ENCODE peak calls at places on chromosomes 13 and 19, in eight cellular contexts. C is AG10803, J is heart left ventricle, P is OCI-LY7, E is HFF-Myc, Z is sigmoid colon, G is lower leg skin, W is upper lobe of right lung. O is an unnamed sample.

GRCh38 chr19:46791944-46792343 is 3.5 kb upstream of the SLC1A5 start:
- DNase-seq in C (no peak), Z (no peak), P (no peak), E (no peak), W (no peak), G (no peak), J (no peak), O (no peak)

GRCh38 chr13:40170982-40171381 is 495.5 kb downstream of the FOXO1 start:
- DNase-seq in E (no peak), P (no peak), G (no peak), J (no peak), W (no peak), Z (no peak), C (no peak), O (no peak)

GRCh38 chr19:2549701-2550191 is 73.8 kb downstream of the GADD45B start:
- DNase-seq in C (peak), J (peak), Z (peak), W (peak), G (peak), P (no peak), E (no peak), O (peak)

GRCh38 chr13:60427285-60427684 is 30.3 kb downstream of the TDRD3 start:
- DNase-seq in P (no peak), W (no peak), C (no peak), J (no peak), G (no peak), Z (no peak), E (no peak), O (no peak)

GRCh38 chr13:42272115-42272756 is at the start of gene AKAP11:
- DNase-seq in P (peak), W (peak), Z (peak), J (peak), E (no peak), G (peak), C (peak), O (peak)

GRCh38 chr13:88623150-88623549 is 952.0 kb downstream of the SLITRK5 start:
- DNase-seq in C (no peak), G (no peak), W (no peak), Z (no peak), P (no peak), J (no peak), E (no peak), O (no peak)

GRCh38 chr13:67048084-67048792 is 181.9 kb downstream of the PCDH9 start:
- DNase-seq in G (no peak), Z (no peak), C (peak), W (no peak), E (peak), P (peak), J (no peak), O (peak)

GRCh38 chr19:51029718-51030117 is 3.3 kb upstream of the KLK11 start:
- DNase-seq in J (no peak), E (no peak), G (no peak), Z (peak), P (peak), C (no peak), W (no peak), O (no peak)

GRCh38 chr19:42030605-42031004 is 36.6 kb upstream of the ATP1A3 start:
- DNase-seq in J (no peak), G (no peak), W (no peak), Z (no peak), P (no peak), E (no peak), C (no peak), O (no peak)

GRCh38 chr13:70394149-70394548 is 285.9 kb upstream of the KLHL1 start:
- DNase-seq in J (no peak), G (no peak), W (no peak), C (no peak), Z (no peak), E (no peak), P (no peak), O (no peak)

GRCh38 chr13:101289764-101290163 is 126.5 kb downstream of the NALCN start:
- DNase-seq in P (peak), E (no peak), C (peak), W (no peak), G (no peak), Z (no peak), J (peak), O (no peak)

GRCh38 chr13:49585220-49586157 is at the start of gene RCBTB1:
- DNase-seq in Z (peak), E (no peak), J (peak), P (peak), W (peak), G (peak), C (peak), O (no peak)

GRCh38 chr13:85347251-85347650 is 452.0 kb downstream of the SLITRK6 start:
- DNase-seq in Z (no peak), J (no peak), P (no peak), W (no peak), G (no peak), C (no peak), E (no peak), O (no peak)

GRCh38 chr19:46786236-46787039 is 2.0 kb downstream of the SLC1A5 start:
- DNase-seq in W (peak), G (peak), J (peak), Z (peak), P (peak), C (peak), E (no peak), O (peak)

GRCh38 chr19:1325568-1326294 is 40.1 kb downstream of the EFNA2 start:
- DNase-seq in J (no peak), C (no peak), G (no peak), W (no peak), Z (no peak), E (no peak), P (no peak), O (no peak)

GRCh38 chr19:1324249-1324791 is 38.6 kb downstream of the EFNA2 start:
- DNase-seq in Z (no peak), C (no peak), W (no peak), P (no peak), G (no peak), E (no peak), J (no peak), O (no peak)

GRCh38 chr19:1322198-1322981 is 36.7 kb downstream of the EFNA2 start:
- DNase-seq in W (no peak), Z (no peak), J (no peak), C (no peak), G (no peak), E (no peak), P (no peak), O (no peak)

GRCh38 chr19:1327125-1327524 is 41.5 kb downstream of the EFNA2 start:
- DNase-seq in J (no peak), C (no peak), G (no peak), W (no peak), P (peak), E (no peak), Z (no peak), O (no peak)

GRCh38 chr19:1324792-1325567 is 39.3 kb downstream of the EFNA2 start:
- DNase-seq in P (no peak), W (no peak), C (peak), J (peak), Z (peak), G (peak), E (peak), O (peak)
- H3K4me3 ChIP-seq in P (no peak), W (peak), C (peak), J (peak), Z (peak), G (no peak), E (peak), O (peak)

DNA sequence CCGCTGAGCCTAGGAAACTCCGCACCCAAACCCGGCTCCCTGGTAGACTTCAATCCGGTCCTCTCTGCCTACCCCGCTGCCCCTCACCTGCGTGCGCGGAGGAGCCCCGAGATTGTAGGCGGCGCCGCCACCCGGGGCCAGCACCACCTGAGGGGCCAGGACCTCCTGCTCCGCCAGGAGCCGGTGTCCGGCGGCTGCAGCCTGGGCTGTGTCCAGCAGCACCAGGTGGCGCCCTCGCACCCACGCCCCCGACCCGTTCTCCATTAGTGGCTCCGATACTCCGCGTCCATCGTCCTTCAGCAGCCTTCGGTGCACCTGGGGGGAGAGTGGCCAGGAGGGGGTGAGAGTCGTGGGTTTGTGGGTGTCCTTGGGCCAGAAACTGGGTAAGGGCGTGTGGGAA is 18.5 kb downstream of the MAN2B1 start:
- DNase-seq in W (no peak), G (no peak), E (no peak), J (no peak), Z (no peak), C (no peak), P (no peak), O (no peak)
- H3K4me3 ChIP-seq in W (peak), G (no peak), E (no peak), J (peak), Z (peak), C (no peak), P (no peak), O (peak)

DNA sequence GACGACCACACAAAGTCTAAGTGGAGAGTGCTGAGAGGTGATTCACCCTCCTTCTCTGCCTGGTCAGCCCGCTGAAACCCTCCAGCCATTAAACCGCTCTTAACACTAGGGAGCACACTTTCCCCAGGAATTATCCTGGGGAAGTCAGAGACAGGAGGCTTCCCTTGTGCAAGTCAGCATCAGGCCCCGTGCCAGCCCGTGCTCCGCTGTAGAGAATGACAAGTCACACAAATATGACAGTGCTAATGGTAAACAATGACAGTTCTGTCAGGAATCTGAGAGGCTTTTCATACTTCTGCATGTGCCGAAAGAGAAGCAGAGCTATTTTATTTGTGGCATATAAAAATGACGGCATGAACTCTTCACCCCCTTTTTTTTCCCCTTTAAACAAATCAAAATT is 816.9 kb upstream of the SLC10A2 start:
- DNase-seq in J (peak), E (no peak), G (peak), W (peak), P (no peak), Z (peak), C (peak), O (peak)
- H3K4me3 ChIP-seq in J (peak), E (no peak), G (no peak), W (no peak), P (no peak), Z (peak), C (no peak), O (peak)

GRCh38 chr13:92808007-92808406 is 418.6 kb upstream of the GPC6 start:
- DNase-seq in C (no peak), W (no peak), Z (no peak), J (no peak), P (no peak), G (no peak), E (no peak), O (no peak)
- H3K4me3 ChIP-seq in C (no peak), W (no peak), Z (no peak), J (no peak), P (no peak), G (no peak), E (no peak), O (no peak)

GRCh38 chr19:49849433-49850220 is 1.3 kb upstream of the PTOV1 start:
- DNase-seq in Z (no peak), P (no peak), E (no peak), G (no peak), W (no peak), J (no peak), C (no peak), O (no peak)
- H3K4me3 ChIP-seq in Z (peak), P (peak), E (peak), G (no peak), W (peak), J (peak), C (peak), O (peak)

DNA sequence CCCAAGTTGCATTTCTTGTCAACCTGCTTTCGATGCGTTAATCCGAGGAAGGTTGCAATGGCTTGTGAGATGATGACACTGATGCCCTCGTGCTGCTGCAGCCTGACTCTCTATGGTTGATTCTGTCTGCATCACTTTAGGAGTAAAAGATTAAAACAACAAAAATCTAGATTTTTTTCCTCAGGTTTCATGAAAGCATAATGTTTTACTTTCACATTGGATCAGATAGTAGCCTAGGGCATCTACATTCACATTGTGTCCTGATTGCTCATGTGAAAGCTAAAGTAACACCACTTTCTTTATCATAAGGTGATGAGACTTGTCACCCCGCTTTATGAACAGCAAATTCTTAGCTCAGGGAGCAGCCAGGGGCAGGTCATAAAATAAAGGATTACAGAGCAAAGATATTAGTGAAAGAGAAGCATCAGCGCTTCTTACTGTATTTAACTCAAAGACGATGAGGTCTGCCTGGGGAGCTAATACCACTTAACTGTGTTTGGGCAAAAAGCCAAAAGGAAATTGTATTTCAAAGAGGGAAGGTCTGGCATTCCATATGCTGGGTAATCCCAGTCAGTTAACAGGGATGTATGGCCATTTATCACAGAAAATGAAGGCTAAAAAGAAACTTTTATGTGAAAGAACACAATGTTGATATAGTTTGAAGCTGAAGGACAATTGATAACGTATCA is 270.5 kb downstream of the GPC6 start:
- DNase-seq in P (no peak), W (no peak), C (no peak), G (no peak), E (no peak), Z (no peak), J (no peak), O (no peak)
- H3K4me3 ChIP-seq in P (no peak), W (no peak), C (no peak), G (no peak), E (no peak), Z (no peak), J (no peak), O (no peak)

DNA sequence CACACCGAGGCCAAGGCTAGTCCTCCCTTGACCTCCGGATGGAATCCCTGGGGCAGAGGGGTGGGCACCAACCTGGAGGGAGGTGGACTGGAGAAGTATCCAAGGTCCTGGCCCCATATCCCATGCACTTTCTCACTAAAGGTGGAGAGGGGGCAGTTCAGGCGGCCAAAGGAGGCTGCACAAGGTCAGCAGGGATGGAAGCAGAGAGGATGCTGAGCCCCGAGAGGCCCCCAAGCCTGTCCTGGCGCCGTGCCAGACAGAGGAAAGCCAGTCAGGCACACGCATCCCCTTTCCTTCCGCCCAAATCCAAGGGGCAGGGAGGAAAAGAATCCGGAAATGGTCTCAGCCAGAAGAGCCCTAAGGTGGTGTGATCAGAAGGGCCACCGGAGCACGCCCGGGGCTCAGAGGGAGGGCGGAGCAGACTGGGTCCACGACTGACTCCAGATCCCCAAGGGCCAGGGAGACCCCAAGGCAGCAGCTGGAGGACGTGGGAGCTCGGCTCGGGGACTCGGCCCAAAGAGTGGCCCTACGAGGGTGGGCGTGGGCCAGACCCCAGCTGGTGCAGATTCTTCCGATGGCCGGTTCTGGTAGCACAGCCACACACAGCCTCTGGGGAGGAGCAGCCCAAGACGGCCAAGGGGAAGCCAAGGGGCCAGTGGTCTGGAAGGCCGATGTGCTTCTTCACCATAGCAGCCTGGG is 60.0 kb downstream of the MLLT1 start:
- DNase-seq in W (no peak), C (no peak), E (no peak), G (peak), P (no peak), Z (no peak), J (no peak), O (no peak)
- H3K4me3 ChIP-seq in W (no peak), C (no peak), E (no peak), G (no peak), P (no peak), Z (no peak), J (no peak), O (no peak)

GRCh38 chr19:44551850-44552249 is 22.4 kb upstream of the CEACAM20 start:
- DNase-seq in W (no peak), P (no peak), E (no peak), G (no peak), Z (no peak), J (no peak), C (no peak), O (no peak)

GRCh38 chr19:44554641-44555246 is 25.3 kb upstream of the CEACAM20 start:
- DNase-seq in E (no peak), C (no peak), J (no peak), Z (no peak), W (no peak), G (no peak), P (no peak), O (no peak)

GRCh38 chr19:44549507-44549906 is 20.0 kb upstream of the CEACAM20 start:
- DNase-seq in C (no peak), W (no peak), G (no peak), P (no peak), Z (no peak), J (no peak), E (no peak), O (no peak)

GRCh38 chr19:44552324-44552723 is 22.8 kb upstream of the CEACAM20 start:
- DNase-seq in G (no peak), C (peak), W (peak), E (no peak), P (peak), Z (no peak), J (no peak), O (no peak)

DNA sequence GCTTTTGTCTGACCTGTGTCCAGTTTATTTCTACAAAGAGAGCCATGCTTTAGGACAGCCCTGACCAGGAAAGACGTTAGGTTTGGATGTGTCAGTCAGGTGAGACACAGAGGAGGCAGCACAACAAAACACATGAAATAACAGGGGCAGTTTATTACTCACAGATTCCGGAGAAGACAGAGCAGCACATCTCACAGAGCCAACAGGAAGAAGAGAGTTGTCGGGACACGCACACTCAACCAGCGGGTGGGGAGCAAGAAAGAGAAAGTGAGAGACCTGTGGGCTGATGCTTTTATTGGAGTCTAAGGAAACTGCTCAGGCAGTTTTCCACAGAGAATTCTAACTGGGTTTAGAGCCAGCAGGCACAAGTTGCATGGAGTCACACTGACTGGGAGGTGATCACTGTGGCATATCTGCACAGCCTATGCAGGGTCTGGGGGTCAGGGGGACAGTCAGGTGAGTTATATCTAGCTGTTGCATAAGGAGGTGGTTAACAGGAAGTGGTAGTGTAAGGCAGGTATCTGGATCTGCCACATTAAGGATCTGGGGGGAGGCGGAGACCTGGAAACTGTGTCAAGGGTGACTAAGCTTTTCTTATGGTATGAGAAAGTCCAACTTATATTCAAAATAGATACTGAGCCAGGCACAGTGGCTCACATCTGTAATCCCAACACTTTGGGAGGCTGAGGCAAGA is 24.1 kb upstream of the CEACAM20 start:
- DNase-seq in E (no peak), J (no peak), Z (no peak), C (no peak), G (no peak), P (no peak), W (no peak), O (no peak)
- H3K4me3 ChIP-seq in E (no peak), J (no peak), Z (no peak), C (no peak), G (no peak), P (no peak), W (no peak), O (no peak)

DNA sequence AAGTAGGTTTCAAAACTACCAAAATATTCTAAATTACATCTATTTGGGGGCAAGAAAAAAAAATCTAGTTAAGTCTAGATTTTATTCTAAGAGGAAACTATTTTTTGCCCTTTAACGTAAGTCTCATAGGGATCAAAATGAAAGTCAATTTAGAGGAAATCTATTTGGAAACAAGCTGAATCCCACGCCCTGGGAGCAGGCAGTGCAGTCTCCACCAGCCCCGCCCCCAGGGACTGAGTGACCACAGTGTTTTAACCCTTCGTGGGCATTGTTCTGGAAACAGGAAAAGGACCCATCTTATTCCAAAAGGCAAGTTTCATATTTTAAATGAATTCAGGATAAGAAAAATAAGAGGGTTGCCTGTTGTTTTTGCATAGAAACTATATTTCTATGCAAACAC is 209.7 kb downstream of the SPRY2 start:
- DNase-seq in E (no peak), W (peak), J (peak), P (no peak), C (peak), G (no peak), Z (peak), O (no peak)
- H3K4me3 ChIP-seq in E (no peak), W (peak), J (peak), P (no peak), C (peak), G (no peak), Z (peak), O (peak)